ENCODE peak calls at places on chromosomes 6 and 20, in six cellular contexts. T is anterior cingulate cortex, I is nucleus accumbens, M is mammary epithelial cell, C is A172, B is T-helper 1 cell. W is an unnamed sample.

GRCh38 chr20:63316502-63316921 is 23.5 kb downstream of the COL20A1 start:
- DNase-seq in T (no peak), I (no peak), M (no peak), C (no peak), B (no peak), W (no peak)

GRCh38 chr20:5688431-5688972 is 61.7 kb upstream of the SHLD1 start:
- DNase-seq in T (no peak), I (peak), M (no peak), C (no peak), B (no peak), W (no peak)

GRCh38 chr20:43415661-43416430 is 41.9 kb upstream of the SRSF6 start:
- DNase-seq in T (no peak), I (no peak), M (no peak), C (no peak), B (no peak), W (no peak)

GRCh38 chr6:133099573-133099972 is 141.6 kb upstream of the EYA4 start:
- DNase-seq in T (no peak), I (no peak), M (peak), C (peak), B (no peak), W (peak)

GRCh38 chr6:118565317-118565960 is 17.3 kb downstream of the PLN start:
- DNase-seq in T (no peak), I (no peak), M (peak), C (peak), B (peak), W (no peak)

GRCh38 chr6:139395371-139395770 is 20.9 kb upstream of the CITED2 start:
- DNase-seq in T (no peak), I (no peak), M (no peak), C (no peak), B (no peak), W (no peak)

GRCh38 chr20:52096117-52096516 is 95.5 kb downstream of the ZFP64 start:
- DNase-seq in T (no peak), I (no peak), M (no peak), C (no peak), B (no peak), W (no peak)

GRCh38 chr6:125104425-125104824 is 49.1 kb upstream of the TPD52L1 start:
- DNase-seq in T (peak), I (no peak), M (peak), C (no peak), B (no peak), W (peak)

GRCh38 chr6:8243462-8243861 is 141.1 kb upstream of the EEF1E1 start:
- DNase-seq in T (no peak), I (no peak), M (peak), C (no peak), B (no peak), W (peak)

GRCh38 chr20:62031462-62032092 is 34.1 kb downstream of the TAF4 start:
- DNase-seq in T (no peak), I (no peak), M (no peak), C (no peak), B (no peak), W (no peak)

GRCh38 chr6:38906582-38906981 is 142.0 kb upstream of the GLP1R start:
- DNase-seq in T (no peak), I (no peak), M (no peak), C (no peak), B (no peak), W (no peak)

GRCh38 chr6:53361549-53362031 is 12.8 kb upstream of the ELOVL5 start:
- DNase-seq in T (peak), I (no peak), M (peak), C (no peak), B (peak), W (peak)

GRCh38 chr6:144190593-144190992 is 40.3 kb downstream of the STX11 start:
- DNase-seq in T (no peak), I (no peak), M (peak), C (peak), B (no peak), W (peak)

GRCh38 chr6:101454106-101454676 is 60.7 kb downstream of the GRIK2 start:
- DNase-seq in T (no peak), I (no peak), M (no peak), C (no peak), B (no peak), W (no peak)

GRCh38 chr6:136411453-136412354 is 122.1 kb upstream of the BCLAF1 start:
- DNase-seq in T (no peak), I (no peak), M (no peak), C (no peak), B (no peak), W (no peak)

GRCh38 chr20:15618912-15619311 is 954.3 kb downstream of the KIF16B start:
- DNase-seq in T (no peak), I (no peak), M (peak), C (peak), B (no peak), W (no peak)

GRCh38 chr6:121857551-121857950 is 422.1 kb downstream of the GJA1 start:
- DNase-seq in T (no peak), I (no peak), M (peak), C (no peak), B (no peak), W (peak)

GRCh38 chr6:14770572-14770971 is 475.3 kb upstream of the JARID2 start:
- DNase-seq in T (no peak), I (no peak), M (no peak), C (peak), B (no peak), W (peak)

GRCh38 chr20:219290-220115 is 7.6 kb upstream of the DEFB129 start:
- DNase-seq in T (no peak), I (no peak), M (peak), C (peak), B (no peak), W (peak)

GRCh38 chr6:47343631-47344421 is 34.1 kb upstream of the TNFRSF21 start:
- DNase-seq in T (no peak), I (no peak), M (no peak), C (no peak), B (no peak), W (no peak)

GRCh38 chr6:21023210-21023609 is 489.0 kb downstream of the CDKAL1 start:
- DNase-seq in T (no peak), I (no peak), M (peak), C (no peak), B (no peak), W (no peak)

GRCh38 chr6:165556116-165556843 is 106.8 kb downstream of the PDE10A start:
- DNase-seq in T (no peak), I (no peak), M (no peak), C (peak), B (no peak), W (peak)

GRCh38 chr6:110180228-110181008 is at the start of gene CDC40:
- DNase-seq in T (peak), I (peak), M (no peak), C (no peak), B (no peak), W (no peak)

GRCh38 chr6:43089874-43090556 is 13.9 kb downstream of the PTK7 start:
- DNase-seq in T (no peak), I (no peak), M (no peak), C (no peak), B (no peak), W (no peak)

GRCh38 chr6:75460636-75461035 is 33.0 kb downstream of the FILIP1 start:
- DNase-seq in T (no peak), I (no peak), M (no peak), C (peak), B (no peak), W (peak)

GRCh38 chr20:25090492-25091429 is 8.8 kb upstream of the VSX1 start:
- DNase-seq in T (no peak), I (no peak), M (no peak), C (peak), B (peak), W (no peak)

GRCh38 chr20:63273180-63273579 is 567 bp downstream of the ARFGAP1 start:
- DNase-seq in T (no peak), I (no peak), M (no peak), C (no peak), B (no peak), W (no peak)

GRCh38 chr6:4788953-4789584 is 12.9 kb downstream of the CDYL start:
- DNase-seq in T (no peak), I (no peak), M (no peak), C (no peak), B (no peak), W (no peak)

GRCh38 chr6:53630533-53631269 is 34.9 kb downstream of the KLHL31 start:
- DNase-seq in T (no peak), I (no peak), M (no peak), C (no peak), B (no peak), W (no peak)

GRCh38 chr6:161422710-161423109 is 148.8 kb upstream of the AGPAT4 start:
- DNase-seq in T (no peak), I (no peak), M (peak), C (peak), B (no peak), W (no peak)

GRCh38 chr6:76026101-76026500 is 46.4 kb downstream of the IMPG1 start:
- DNase-seq in T (no peak), I (no peak), M (peak), C (no peak), B (no peak), W (peak)

GRCh38 chr6:108797951-108798671 is 50.1 kb upstream of the ARMC2 start:
- DNase-seq in T (no peak), I (no peak), M (no peak), C (no peak), B (no peak), W (no peak)

GRCh38 chr6:29388533-29388932 is 6.9 kb upstream of the OR12D2 start:
- DNase-seq in T (no peak), I (no peak), M (no peak), C (no peak), B (no peak), W (no peak)

GRCh38 chr20:25437153-25437581 is 29.7 kb downstream of the GINS1 start:
- DNase-seq in T (no peak), I (no peak), M (peak), C (peak), B (no peak), W (no peak)

GRCh38 chr20:38872036-38872435 is 54.2 kb upstream of the FAM83D start:
- DNase-seq in T (no peak), I (no peak), M (no peak), C (no peak), B (no peak), W (no peak)

GRCh38 chr20:17633850-17634500 is 48.1 kb downstream of the RRBP1 start:
- DNase-seq in T (no peak), I (no peak), M (no peak), C (no peak), B (no peak), W (no peak)

GRCh38 chr6:41273699-41274098 is 12.8 kb downstream of the TREM1 start:
- DNase-seq in T (no peak), I (no peak), M (no peak), C (no peak), B (no peak), W (no peak)

GRCh38 chr6:76435174-76435573 is 362.7 kb upstream of the IMPG1 start:
- DNase-seq in T (no peak), I (no peak), M (no peak), C (peak), B (no peak), W (no peak)

GRCh38 chr20:23721962-23722361 is 28.8 kb downstream of the CST1 start:
- DNase-seq in T (no peak), I (no peak), M (no peak), C (no peak), B (no peak), W (no peak)